ENCODE peak calls at places on chromosomes 7 and 10, in ten cellular contexts. D, R, C, S, J, V, U, X, A and G are unnamed samples.

GRCh38 chr10:33800986-33801385 is 466.5 kb upstream of the NRP1 start:
- DNase-seq in D (no peak), R (no peak), C (no peak), S (no peak), J (no peak), V (no peak), U (no peak), X (no peak), A (no peak), G (no peak)

GRCh38 chr10:43225004-43225786 is 41.7 kb downstream of the RASGEF1A start:
- DNase-seq in D (no peak), R (no peak), C (no peak), S (no peak), J (no peak), V (peak; percentile 8), U (no peak), X (peak; percentile 1), A (no peak), G (no peak)

GRCh38 chr10:29668628-29669027 is 33.9 kb upstream of the SVIL start:
- DNase-seq in D (no peak), R (no peak), C (no peak), S (no peak), J (no peak), V (no peak), U (no peak), X (no peak), A (peak; percentile 63), G (no peak)

GRCh38 chr10:106795619-106796018 is 368.9 kb downstream of the SORCS1 start:
- DNase-seq in D (peak; percentile 78), R (no peak), C (no peak), S (peak; percentile 71), J (peak; percentile 32), V (no peak), U (peak; percentile 49), X (peak; percentile 35), A (no peak), G (peak; percentile 65)

GRCh38 chr10:74244097-74244685 is 93.2 kb downstream of the ADK start:
- DNase-seq in D (peak; percentile 54), R (no peak), C (no peak), S (peak; percentile 26), J (no peak), V (no peak), U (no peak), X (peak; percentile 43), A (peak; percentile 30), G (peak; percentile 71)

GRCh38 chr10:22550732-22551131 is 163.6 kb downstream of the PIP4K2A start:
- DNase-seq in D (peak; percentile 62), R (no peak), C (no peak), S (peak; percentile 78), J (peak; percentile 67), V (peak; percentile 74), U (no peak), X (peak; percentile 47), A (peak; percentile 61), G (peak; percentile 71)

GRCh38 chr7:155161690-155162089 is 91.6 kb downstream of the HTR5A start:
- DNase-seq in D (no peak), R (no peak), C (no peak), S (no peak), J (no peak), V (no peak), U (no peak), X (no peak), A (no peak), G (no peak)

GRCh38 chr10:52030051-52030867 is 283.8 kb upstream of the DKK1 start:
- DNase-seq in D (no peak), R (no peak), C (no peak), S (no peak), J (no peak), V (no peak), U (no peak), X (no peak), A (no peak), G (no peak)

GRCh38 chr10:1488970-1489548 is 248.3 kb downstream of the ADARB2 start:
- DNase-seq in D (peak; percentile 87), R (peak; percentile 75), C (no peak), S (no peak), J (no peak), V (peak; percentile 21), U (peak; percentile 56), X (no peak), A (no peak), G (no peak)

GRCh38 chr10:96124230-96125141 is 5.6 kb upstream of the ZNF518A start:
- DNase-seq in D (no peak), R (no peak), C (no peak), S (no peak), J (peak; percentile 79), V (no peak), U (peak; percentile 41), X (peak; percentile 74), A (peak; percentile 67), G (peak; percentile 23)

GRCh38 chr10:109114578-109114977 is 808.7 kb downstream of the XPNPEP1 start:
- DNase-seq in D (no peak), R (no peak), C (no peak), S (no peak), J (no peak), V (no peak), U (no peak), X (no peak), A (no peak), G (no peak)

GRCh38 chr7:2621061-2621828 is 10.5 kb upstream of the TTYH3 start:
- DNase-seq in D (no peak), R (no peak), C (peak; percentile 46), S (no peak), J (no peak), V (peak; percentile 79), U (no peak), X (peak; percentile 52), A (no peak), G (no peak)

GRCh38 chr7:123643495-123644428 is 11.9 kb upstream of the LMOD2 start:
- DNase-seq in D (no peak), R (no peak), C (no peak), S (peak; percentile 79), J (no peak), V (no peak), U (no peak), X (peak; percentile 13), A (peak; percentile 29), G (peak; percentile 87)

GRCh38 chr7:5139998-5140397 is 50.0 kb upstream of the WIPI2 start:
- DNase-seq in D (peak; percentile 56), R (no peak), C (no peak), S (peak; percentile 49), J (no peak), V (no peak), U (peak; percentile 59), X (peak; percentile 27), A (peak; percentile 58), G (peak; percentile 54)

GRCh38 chr10:121804460-121804859 is 123.4 kb downstream of the ATE1 start:
- DNase-seq in D (no peak), R (no peak), C (no peak), S (no peak), J (no peak), V (no peak), U (no peak), X (no peak), A (no peak), G (no peak)

GRCh38 chr7:133771778-133772421 is 355.2 kb upstream of the LRGUK start:
- DNase-seq in D (no peak), R (no peak), C (peak; percentile 26), S (peak; percentile 33), J (no peak), V (no peak), U (no peak), X (no peak), A (no peak), G (no peak)

GRCh38 chr7:117381357-117381756 is 45.9 kb downstream of the ASZ1 start:
- DNase-seq in D (peak; percentile 17), R (no peak), C (no peak), S (no peak), J (no peak), V (no peak), U (no peak), X (no peak), A (no peak), G (no peak)

GRCh38 chr7:117372073-117372472 is 49.2 kb upstream of the WNT2 start:
- DNase-seq in D (no peak), R (no peak), C (no peak), S (no peak), J (no peak), V (no peak), U (no peak), X (no peak), A (no peak), G (no peak)

GRCh38 chr7:117375380-117375779 is 51.9 kb downstream of the ASZ1 start:
- DNase-seq in D (no peak), R (no peak), C (no peak), S (no peak), J (no peak), V (no peak), U (no peak), X (no peak), A (no peak), G (no peak)
- TF ChIP-seq CTCF in D (no peak), R (peak; percentile 51), C (no peak), S (peak; percentile 28), J (no peak), V (no peak), U (peak; percentile 10), X (no peak), A (peak; percentile 12), G (peak; percentile 39)

GRCh38 chr7:103967401-103967800 is 22.1 kb downstream of the RELN start:
- DNase-seq in D (no peak), R (no peak), C (no peak), S (no peak), J (no peak), V (no peak), U (no peak), X (no peak), A (no peak), G (no peak)

GRCh38 chr7:103964269-103964668 is 25.2 kb downstream of the RELN start:
- DNase-seq in D (no peak), R (no peak), C (no peak), S (no peak), J (no peak), V (no peak), U (no peak), X (no peak), A (no peak), G (no peak)

GRCh38 chr7:103962070-103962469 is 27.4 kb downstream of the RELN start:
- DNase-seq in D (no peak), R (no peak), C (no peak), S (no peak), J (no peak), V (no peak), U (no peak), X (no peak), A (no peak), G (no peak)

GRCh38 chr7:103966593-103967277 is 22.7 kb downstream of the RELN start:
- DNase-seq in D (no peak), R (no peak), C (no peak), S (no peak), J (no peak), V (no peak), U (no peak), X (no peak), A (no peak), G (no peak)
- TF ChIP-seq CTCF in D (no peak), R (no peak), C (no peak), S (no peak), J (no peak), V (no peak), U (no peak), X (no peak), A (no peak), G (no peak)

GRCh38 chr10:103062854-103063642 is 130.0 kb downstream of the NT5C2 start:
- DNase-seq in D (no peak), R (no peak), C (no peak), S (no peak), J (no peak), V (no peak), U (no peak), X (no peak), A (peak; percentile 12), G (no peak)
- TF ChIP-seq CTCF in D (no peak), R (peak; percentile 36), C (no peak), S (no peak), J (peak; percentile 23), V (no peak), U (no peak), X (no peak), A (no peak), G (peak; percentile 39)

GRCh38 chr10:67834375-67834774 is 3.6 kb downstream of the DNAJC12 start:
- DNase-seq in D (no peak), R (no peak), C (no peak), S (no peak), J (no peak), V (no peak), U (no peak), X (no peak), A (no peak), G (no peak)
- TF ChIP-seq CTCF in D (no peak), R (no peak), C (no peak), S (no peak), J (no peak), V (no peak), U (no peak), X (no peak), A (no peak), G (no peak)